ENCODE peak calls at places on chromosomes 11 and 22, in seven cellular contexts. A is activated T-helper 1 cell treated with anti-CD3 and anti-CD28 coated beads, Interleukin-2, amount 50 U/mL, for 16 hours; O is T-cell; F is AG09309; I is SW 1271; R is NB4; X is endothelial cell. P is an unnamed sample.

GRCh38 chr22:22618448-22618847 is 26.0 kb upstream of the GGTLC2 start:
- DNase-seq in A (no peak), O (no peak), F (no peak), I (no peak), R (no peak), X (no peak), P (no peak)

GRCh38 chr11:44753965-44754645 is 27.3 kb downstream of the TSPAN18 start:
- DNase-seq in A (no peak), O (no peak), F (no peak), I (no peak), R (no peak), X (no peak), P (no peak)

GRCh38 chr11:67396587-67397398 is 4.9 kb downstream of the PPP1CA start:
- DNase-seq in A (no peak), O (no peak), F (no peak), I (no peak), R (peak; percentile 51), X (no peak), P (no peak)

GRCh38 chr11:80462211-80462610 is 1021.4 kb upstream of the TENM4 start:
- DNase-seq in A (no peak), O (no peak), F (no peak), I (no peak), R (no peak), X (no peak), P (no peak)

GRCh38 chr11:83427943-83428342 is 141.8 kb upstream of the CCDC90B start:
- DNase-seq in A (no peak), O (no peak), F (no peak), I (no peak), R (no peak), X (no peak), P (no peak)

GRCh38 chr11:81005595-81005994 is 1564.8 kb upstream of the TENM4 start:
- DNase-seq in A (no peak), O (no peak), F (no peak), I (peak; percentile 16), R (peak; percentile 33), X (no peak), P (no peak)

GRCh38 chr11:66313321-66314185 is 3.3 kb downstream of the CD248 start:
- DNase-seq in A (no peak), O (no peak), F (no peak), I (no peak), R (peak; percentile 46), X (no peak), P (no peak)

GRCh38 chr22:19174106-19175025 is 4.2 kb downstream of the SLC25A1 start:
- DNase-seq in A (no peak), O (no peak), F (peak; percentile 29), I (no peak), R (peak; percentile 56), X (no peak), P (no peak)

GRCh38 chr11:10544491-10545470 is 3.8 kb upstream of the RNF141 start:
- DNase-seq in A (no peak), O (no peak), F (no peak), I (no peak), R (peak; percentile 30), X (no peak), P (no peak)

GRCh38 chr11:91248199-91248807 is 976.3 kb upstream of the FAT3 start:
- DNase-seq in A (no peak), O (no peak), F (no peak), I (peak; percentile 5), R (peak; percentile 54), X (peak; percentile 35), P (no peak)

GRCh38 chr11:59212744-59213573 is at the start of gene MPEG1:
- DNase-seq in A (no peak), O (no peak), F (no peak), I (no peak), R (peak; percentile 21), X (no peak), P (no peak)

P was measured in activated naive CD4-positive, alpha-beta T cell.